ENCODE peak calls at places on chromosomes 2 and 18, in eight cellular contexts. J is brain microvascular endothelial cell; Z is esophagus muscularis mucosa; I is mammary epithelial cell; Q is thyroid gland; X is transverse colon; H is IMR-90; N is CD8-positive, alpha-beta T cell. C is an unnamed sample.

GRCh38 chr2:25266399-25266798 is 75.3 kb downstream of the DNMT3A start:
- DNase-seq in J (no peak), Z (no peak), I (no peak), Q (no peak), X (no peak), H (no peak), N (no peak), C (no peak)

GRCh38 chr2:9768388-9768787 is 74.9 kb upstream of the TAF1B start:
- DNase-seq in J (no peak), Z (no peak), I (no peak), Q (no peak), X (peak), H (no peak), N (no peak), C (no peak)

GRCh38 chr2:33634261-33634910 is 35.3 kb upstream of the FAM98A start:
- DNase-seq in J (no peak), Z (peak), I (no peak), Q (no peak), X (no peak), H (no peak), N (no peak), C (no peak)

GRCh38 chr2:232798156-232798555 is 21.8 kb upstream of the KCNJ13 start:
- DNase-seq in J (no peak), Z (no peak), I (no peak), Q (no peak), X (peak), H (no peak), N (no peak), C (no peak)

GRCh38 chr2:85737481-85737880 is 16.3 kb upstream of the ATOH8 start:
- DNase-seq in J (peak), Z (peak), I (peak), Q (peak), X (peak), H (peak), N (no peak), C (peak)

GRCh38 chr2:233999182-233999581 is 51.3 kb upstream of the SPP2 start:
- DNase-seq in J (no peak), Z (no peak), I (no peak), Q (no peak), X (no peak), H (no peak), N (no peak), C (no peak)

GRCh38 chr18:57294547-57294946 is 57.8 kb upstream of the ST8SIA3 start:
- DNase-seq in J (no peak), Z (peak), I (no peak), Q (no peak), X (no peak), H (no peak), N (no peak), C (no peak)

GRCh38 chr2:225889452-225889851 is 489.9 kb downstream of the NYAP2 start:
- DNase-seq in J (peak), Z (no peak), I (peak), Q (no peak), X (no peak), H (peak), N (no peak), C (no peak)

GRCh38 chr2:9244985-9245544 is 38.5 kb downstream of the ASAP2 start:
- DNase-seq in J (no peak), Z (no peak), I (no peak), Q (no peak), X (no peak), H (no peak), N (no peak), C (no peak)

GRCh38 chr18:45171575-45172225 is 443.6 kb upstream of the SLC14A2 start:
- DNase-seq in J (peak), Z (no peak), I (no peak), Q (no peak), X (no peak), H (no peak), N (no peak), C (no peak)

GRCh38 chr2:39989888-39990287 is 210.8 kb upstream of the THUMPD2 start:
- DNase-seq in J (no peak), Z (no peak), I (no peak), Q (no peak), X (no peak), H (peak), N (no peak), C (no peak)

GRCh38 chr2:64875368-64875767 is 113.8 kb upstream of the SLC1A4 start:
- DNase-seq in J (no peak), Z (no peak), I (no peak), Q (no peak), X (no peak), H (no peak), N (no peak), C (no peak)

GRCh38 chr2:226552571-226553285 is 246.9 kb downstream of the IRS1 start:
- DNase-seq in J (no peak), Z (no peak), I (no peak), Q (no peak), X (no peak), H (no peak), N (no peak), C (no peak)

GRCh38 chr2:44560961-44561360 is 199.2 kb downstream of the CAMKMT start:
- DNase-seq in J (no peak), Z (no peak), I (peak), Q (no peak), X (no peak), H (peak), N (no peak), C (no peak)

GRCh38 chr2:179965291-179965690 is 41.8 kb downstream of the CWC22 start:
- DNase-seq in J (no peak), Z (no peak), I (no peak), Q (no peak), X (no peak), H (no peak), N (no peak), C (no peak)

GRCh38 chr18:56851774-56852173 is 200.6 kb downstream of the WDR7 start:
- DNase-seq in J (no peak), Z (no peak), I (no peak), Q (no peak), X (no peak), H (no peak), N (no peak), C (no peak)

GRCh38 chr2:126106006-126106405 is 550.0 kb upstream of the GYPC start:
- DNase-seq in J (no peak), Z (no peak), I (no peak), Q (no peak), X (no peak), H (no peak), N (no peak), C (no peak)

GRCh38 chr2:231900486-231900942 is 25.7 kb downstream of the NPPC start:
- DNase-seq in J (peak), Z (no peak), I (peak), Q (peak), X (peak), H (peak), N (peak), C (peak)

GRCh38 chr2:233354500-233354924 is 218 bp downstream of the DGKD start:
- DNase-seq in J (no peak), Z (no peak), I (no peak), Q (no peak), X (no peak), H (no peak), N (no peak), C (no peak)

GRCh38 chr2:212905640-212906201 is 245.7 kb downstream of the IKZF2 start:
- DNase-seq in J (peak), Z (no peak), I (peak), Q (no peak), X (peak), H (peak), N (no peak), C (no peak)

GRCh38 chr18:24790347-24790746 is 329.9 kb downstream of the HRH4 start:
- DNase-seq in J (no peak), Z (no peak), I (no peak), Q (no peak), X (no peak), H (no peak), N (no peak), C (no peak)

GRCh38 chr2:127609818-127610217 is 36.1 kb upstream of the GPR17 start:
- DNase-seq in J (no peak), Z (no peak), I (no peak), Q (no peak), X (no peak), H (no peak), N (no peak), C (no peak)

GRCh38 chr2:217947341-217948316 is 55.2 kb downstream of the TNS1 start:
- DNase-seq in J (no peak), Z (no peak), I (no peak), Q (peak), X (no peak), H (no peak), N (no peak), C (no peak)

GRCh38 chr2:74836675-74837401 is 2.9 kb downstream of the HK2 start:
- DNase-seq in J (no peak), Z (no peak), I (no peak), Q (peak), X (no peak), H (no peak), N (no peak), C (no peak)

GRCh38 chr2:237618449-237618848 is 8.9 kb upstream of the LRRFIP1 start:
- DNase-seq in J (peak), Z (no peak), I (no peak), Q (no peak), X (no peak), H (peak), N (no peak), C (no peak)

GRCh38 chr2:133271105-133271504 is 297.2 kb downstream of the NCKAP5 start:
- DNase-seq in J (no peak), Z (no peak), I (no peak), Q (no peak), X (no peak), H (peak), N (no peak), C (no peak)

GRCh38 chr2:233311241-233311926 is 3.8 kb downstream of the SAG start:
- DNase-seq in J (no peak), Z (no peak), I (no peak), Q (no peak), X (no peak), H (no peak), N (no peak), C (no peak)

GRCh38 chr2:47767497-47767844 is 15.5 kb upstream of the MSH6 start:
- DNase-seq in J (no peak), Z (no peak), I (no peak), Q (no peak), X (no peak), H (no peak), N (no peak), C (no peak)

GRCh38 chr18:12574494-12575185 is 83.3 kb downstream of the SPIRE1 start:
- DNase-seq in J (no peak), Z (no peak), I (no peak), Q (no peak), X (no peak), H (peak), N (no peak), C (no peak)

GRCh38 chr2:10222-10875 is 36.0 kb downstream of the FAM110C start:
- DNase-seq in J (no peak), Z (no peak), I (no peak), Q (no peak), X (no peak), H (no peak), N (no peak), C (no peak)

GRCh38 chr2:10211822-10212438 is 89.4 kb downstream of the RRM2 start:
- DNase-seq in J (no peak), Z (no peak), I (no peak), Q (no peak), X (no peak), H (no peak), N (no peak), C (no peak)

GRCh38 chr18:7760967-7761946 is 194.1 kb downstream of the PTPRM start:
- DNase-seq in J (peak), Z (no peak), I (no peak), Q (no peak), X (no peak), H (peak), N (no peak), C (no peak)

GRCh38 chr2:16106619-16107018 is 166.3 kb downstream of the MYCN start:
- DNase-seq in J (no peak), Z (no peak), I (no peak), Q (no peak), X (no peak), H (no peak), N (no peak), C (no peak)

GRCh38 chr2:179936654-179937053 is 70.4 kb downstream of the CWC22 start:
- DNase-seq in J (no peak), Z (no peak), I (peak), Q (peak), X (peak), H (no peak), N (no peak), C (no peak)

DNA sequence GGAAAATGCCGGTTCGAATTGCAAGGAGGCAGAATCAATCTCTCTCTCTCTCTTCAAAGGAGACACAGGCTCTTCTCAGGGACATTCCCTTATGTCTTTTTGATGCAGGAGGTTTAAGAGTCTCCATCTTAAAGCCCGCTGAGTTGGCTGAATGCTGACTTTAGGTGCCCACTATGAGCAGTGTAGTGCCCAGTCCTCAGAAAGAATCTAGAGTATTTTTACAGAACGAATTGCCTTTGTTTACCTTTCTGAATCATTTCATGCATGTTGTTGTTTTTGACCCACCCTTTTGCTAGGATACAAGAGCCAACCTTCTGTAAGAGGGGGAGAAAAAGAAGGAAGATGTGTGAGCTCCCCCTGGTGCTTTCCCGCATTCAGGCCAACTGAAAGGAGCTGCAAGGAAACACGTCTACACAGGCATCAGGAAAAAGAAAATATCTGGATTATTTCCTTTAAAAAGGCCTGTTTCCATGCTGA is 193.5 kb upstream of the TCF4 start:
- DNase-seq in J (peak), Z (no peak), I (peak), Q (peak), X (peak), H (peak), N (no peak), C (no peak)
- TF ChIP-seq CTCF in J (peak), Z (peak), I (peak), Q (peak), X (peak), H (peak), N (no peak), C (peak)

GRCh38 chr2:66575625-66576371 is 140.9 kb downstream of the MEIS1 start:
- DNase-seq in J (no peak), Z (no peak), I (no peak), Q (no peak), X (no peak), H (peak), N (no peak), C (no peak)
- H3K4me3 ChIP-seq in J (peak), Z (peak), I (peak), Q (peak), X (peak), H (peak), N (no peak), C (peak)

GRCh38 chr2:112811841-112812306 is 24.7 kb downstream of the IL1B start:
- DNase-seq in J (peak), Z (no peak), I (peak), Q (no peak), X (no peak), H (peak), N (no peak), C (no peak)

GRCh38 chr2:112813043-112813966 is 23.3 kb downstream of the IL1B start:
- DNase-seq in J (no peak), Z (no peak), I (no peak), Q (no peak), X (no peak), H (no peak), N (no peak), C (no peak)

GRCh38 chr2:112809112-112809511 is 24.8 kb upstream of the IL1A start:
- DNase-seq in J (no peak), Z (no peak), I (no peak), Q (no peak), X (no peak), H (no peak), N (no peak), C (no peak)

GRCh38 chr2:112812318-112813042 is 24.1 kb downstream of the IL1B start:
- DNase-seq in J (peak), Z (no peak), I (no peak), Q (no peak), X (no peak), H (peak), N (no peak), C (no peak)

GRCh38 chr2:112811276-112811831 is 25.2 kb downstream of the IL1B start:
- DNase-seq in J (no peak), Z (no peak), I (no peak), Q (no peak), X (no peak), H (no peak), N (no peak), C (no peak)
- H3K27ac ChIP-seq in J (peak), Z (peak), I (peak), Q (no peak), X (no peak), H (peak), N (no peak), C (peak)

DNA sequence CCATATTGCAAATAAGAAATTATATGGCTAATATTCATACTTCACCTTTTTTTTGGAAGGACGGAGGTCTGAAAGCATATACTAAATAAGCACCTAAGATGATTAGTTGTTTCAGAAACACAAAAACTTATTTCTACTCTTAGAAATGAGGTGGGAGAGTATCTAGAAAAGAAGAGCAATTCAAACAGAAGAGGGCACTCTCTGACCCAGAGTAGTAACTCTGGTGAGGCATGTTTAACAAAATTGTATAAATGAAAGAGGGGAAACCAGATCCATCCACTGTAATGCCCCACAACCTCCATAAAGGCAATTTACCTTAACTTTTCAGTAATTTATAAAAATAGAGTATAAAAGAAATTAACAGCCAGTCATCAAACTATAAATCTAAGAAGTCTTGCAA is 669.6 kb upstream of the VRK2 start:
- DNase-seq in J (no peak), Z (no peak), I (no peak), Q (no peak), X (no peak), H (no peak), N (no peak), C (no peak)
- TF ChIP-seq CTCF in J (peak), Z (no peak), I (peak), Q (peak), X (no peak), H (peak), N (no peak), C (no peak)

DNA sequence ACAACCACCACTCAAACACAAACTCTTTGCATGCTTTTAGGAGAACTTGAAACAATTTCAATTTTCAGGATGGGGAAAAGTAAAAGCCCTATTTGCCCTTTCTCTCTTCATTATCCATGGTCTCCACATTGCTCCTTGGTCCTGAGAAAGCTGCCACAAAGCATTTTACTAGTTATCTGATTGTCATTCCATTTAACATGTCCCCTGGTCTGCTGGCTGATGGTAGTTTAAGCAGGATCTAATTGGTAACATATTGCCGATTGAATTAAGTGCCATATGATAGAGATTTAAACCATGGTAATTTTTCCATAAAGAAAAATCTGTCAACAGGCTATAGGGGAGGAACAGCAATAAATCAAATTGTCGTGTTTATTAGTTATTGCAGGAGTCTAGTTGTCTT is 3.3 kb downstream of the AFF3 start:
- DNase-seq in J (no peak), Z (no peak), I (no peak), Q (no peak), X (no peak), H (no peak), N (no peak), C (no peak)
- H3K4me3 ChIP-seq in J (no peak), Z (no peak), I (no peak), Q (no peak), X (no peak), H (no peak), N (no peak), C (no peak)

C was measured in lung.